ENCODE peak calls at places on chromosome 22, in four cellular contexts. A is GM12878, W is K562, S is H1. F is an unnamed sample.

GRCh38 chr22:33806191-33806590 is 114.1 kb downstream of the LARGE1 start:
- DNase-seq in S (no peak), W (no peak), A (peak; percentile 15), F (no peak)

GRCh38 chr22:33746501-33746928 is 173.8 kb downstream of the LARGE1 start:
- DNase-seq in W (no peak), A (no peak), S (no peak), F (no peak)

GRCh38 chr22:23696326-23696851 is 5.6 kb downstream of the RGL4 start:
- DNase-seq in S (no peak), W (no peak), A (peak; percentile 33), F (no peak)

GRCh38 chr22:46936378-46936916 is 174.0 kb downstream of the TBC1D22A start:
- DNase-seq in S (no peak), W (no peak), A (no peak), F (no peak)

GRCh38 chr22:20964090-20964798 is 2.8 kb upstream of the AIFM3 start:
- DNase-seq in S (no peak), A (no peak), W (no peak), F (peak; percentile 30)

GRCh38 chr22:45310331-45311032 is 748 bp downstream of the FAM118A start:
- DNase-seq in A (no peak), S (no peak), W (no peak), F (no peak)

GRCh38 chr22:37782340-37783168 is 25.2 kb upstream of the GCAT start:
- DNase-seq in S (no peak), A (no peak), W (peak; percentile 53), F (no peak)

GRCh38 chr22:35567794-35568193 is 27.2 kb downstream of the RASD2 start:
- DNase-seq in W (no peak), S (no peak), A (no peak), F (no peak)

GRCh38 chr22:28903719-28904118 is 20.3 kb downstream of the ZNRF3 start:
- DNase-seq in S (no peak), W (no peak), A (no peak), F (no peak)

GRCh38 chr22:45896153-45896951 is 80.6 kb downstream of the WNT7B start:
- DNase-seq in A (no peak), S (no peak), W (no peak), F (no peak)

GRCh38 chr22:23579870-23580585 is at the start of gene IGLL1:
- DNase-seq in S (no peak), A (no peak), W (no peak), F (no peak)

GRCh38 chr22:33524511-33525270 is 395.6 kb downstream of the LARGE1 start:
- DNase-seq in W (no peak), A (no peak), S (no peak), F (no peak)

GRCh38 chr22:43263645-43264514 is 76.9 kb upstream of the TTLL12 start:
- DNase-seq in W (peak; percentile 82), A (peak; percentile 85), S (no peak), F (peak; percentile 66)

GRCh38 chr22:27591060-27591459 is 210.5 kb downstream of the MN1 start:
- DNase-seq in A (no peak), W (no peak), S (no peak), F (no peak)

GRCh38 chr22:27583930-27584329 is 217.6 kb downstream of the MN1 start:
- DNase-seq in S (no peak), W (no peak), A (no peak), F (no peak)

GRCh38 chr22:27588915-27589314 is 212.6 kb downstream of the MN1 start:
- DNase-seq in W (no peak), A (no peak), S (no peak), F (no peak)

GRCh38 chr22:27585141-27585540 is 216.4 kb downstream of the MN1 start:
- DNase-seq in S (no peak), A (no peak), W (no peak), F (no peak)

DNA sequence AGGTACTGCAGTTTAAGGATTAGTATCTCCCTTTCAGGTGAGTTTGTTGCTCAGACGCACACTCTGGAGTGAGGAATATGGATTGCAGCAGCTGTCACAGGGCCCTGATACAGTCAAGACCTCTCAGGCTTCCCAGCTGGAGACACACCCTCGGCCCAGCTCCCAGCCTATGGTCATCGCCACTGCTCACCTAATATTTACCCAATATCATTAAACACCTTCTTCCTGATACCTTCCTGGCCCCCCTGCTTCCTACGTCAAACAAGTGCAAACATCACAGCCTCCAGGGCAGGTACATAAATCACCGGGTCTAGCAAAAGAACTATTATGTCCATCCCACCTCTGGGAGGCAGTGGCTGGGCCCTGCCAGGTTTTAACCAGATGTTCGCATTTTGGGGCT is 213.3 kb downstream of the MN1 start:
- DNase-seq in W (no peak), A (no peak), S (no peak), F (no peak)
- TF ChIP-seq GABPA in W (no peak), A (no peak), S (no peak), F (no peak)

GRCh38 chr22:48278620-48279464 is 1516.4 kb downstream of the TBC1D22A start:
- DNase-seq in W (no peak), S (no peak), A (no peak), F (no peak)
- TF ChIP-seq NRF1 in W (no peak), S (no peak), A (no peak), F (no peak)

GRCh38 chr22:49349181-49349835 is 478.4 kb downstream of the BRD1 start:
- DNase-seq in S (no peak), A (no peak), W (no peak), F (no peak)

GRCh38 chr22:49351761-49352221 is 475.9 kb downstream of the BRD1 start:
- DNase-seq in S (no peak), A (no peak), W (no peak), F (peak; percentile 8)

GRCh38 chr22:49348631-49349030 is 479.0 kb downstream of the BRD1 start:
- DNase-seq in A (no peak), W (no peak), S (no peak), F (no peak)

GRCh38 chr22:49349841-49350381 is 477.8 kb downstream of the BRD1 start:
- DNase-seq in W (no peak), A (no peak), S (no peak), F (no peak)

GRCh38 chr22:49350441-49351121 is 477.1 kb downstream of the BRD1 start:
- DNase-seq in S (no peak), A (no peak), W (no peak), F (no peak)
- H3K4me1 ChIP-seq in S (no peaks in the 10 kb centered on the region), A (no peaks in the 10 kb centered on the region), W (no peaks in the 10 kb centered on the region), F (no peaks in the 10 kb centered on the region)

DNA sequence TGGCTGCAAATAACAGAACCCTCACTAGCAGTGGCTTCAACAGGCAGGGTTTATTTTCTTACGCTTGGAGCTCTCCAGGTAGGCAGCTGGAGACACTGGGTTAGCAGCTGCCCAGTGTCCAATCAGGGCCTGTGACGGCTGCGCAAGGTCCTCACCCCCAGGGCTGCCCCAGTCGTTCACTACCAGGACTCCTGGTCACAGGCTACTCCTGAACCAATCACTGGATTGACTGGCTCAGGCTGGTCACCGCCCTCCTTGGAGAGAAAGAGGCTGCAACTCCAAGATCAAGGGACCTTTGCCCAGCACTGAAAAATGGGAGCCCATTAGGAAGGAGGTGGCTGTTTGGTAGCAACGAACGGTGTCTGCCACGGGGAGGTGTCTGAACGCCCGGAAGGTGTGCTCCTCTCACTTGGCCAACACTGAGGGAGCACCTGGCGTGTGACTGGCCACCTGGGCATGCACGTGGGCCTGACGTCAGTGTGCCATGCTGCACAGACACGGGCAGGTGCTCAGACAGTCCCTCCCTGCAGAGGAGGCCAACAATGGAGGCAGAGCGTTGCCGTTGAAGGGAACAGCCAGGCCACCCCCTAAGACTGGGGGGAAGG is 5.1 kb downstream of the ARSA start:
- DNase-seq in W (no peak), S (no peak), A (no peak), F (peak; percentile 12)
- TF ChIP-seq GABPA in W (no peak), S (no peak), A (no peak), F (no peak)

F was measured in SK-N-SH.